ENCODE peak calls at places on chromosomes 6 and 20, in six cellular contexts. N, V, S, C, F and R are unnamed samples. For H3K4me1, the result is how much of the 10 kb centered on the place peaks cover.

GRCh38 chr6:116072368-116072767 is 11.7 kb upstream of the FRK start:
- DNase-seq in F (no peak), N (no peak), V (no peak), C (no peak), S (no peak), R (no peak)

GRCh38 chr6:137269347-137269746 is 50.2 kb upstream of the IFNGR1 start:
- DNase-seq in N (no peak), V (no peak), S (no peak), F (no peak), C (no peak), R (no peak)

GRCh38 chr20:63706852-63707557 is 771 bp downstream of the ARFRP1 start:
- DNase-seq in N (peak), F (peak), C (peak), S (peak), V (no peak), R (no peak)

GRCh38 chr20:63751471-63752271 is 12.1 kb downstream of the SLC2A4RG start:
- DNase-seq in S (no peak), V (no peak), N (peak), F (no peak), C (no peak), R (peak)

GRCh38 chr20:6665161-6665560 is 102.3 kb upstream of the BMP2 start:
- DNase-seq in C (no peak), S (no peak), N (no peak), V (no peak), F (no peak), R (no peak)

GRCh38 chr20:25061103-25061799 is 3.3 kb upstream of the ACSS1 start:
- DNase-seq in N (no peak), S (no peak), C (no peak), V (no peak), F (no peak), R (no peak)

GRCh38 chr6:52566853-52567279 is 10.0 kb downstream of the TRAM2 start:
- DNase-seq in S (no peak), V (no peak), F (no peak), N (peak), C (no peak), R (no peak)

GRCh38 chr6:137801352-137802088 is 65.5 kb upstream of the TNFAIP3 start:
- DNase-seq in V (no peak), F (no peak), C (no peak), S (no peak), N (no peak), R (peak)

GRCh38 chr6:15776458-15776980 is 113.7 kb upstream of the DTNBP1 start:
- DNase-seq in V (no peak), N (no peak), C (no peak), F (no peak), S (no peak), R (no peak)

GRCh38 chr6:164990901-164991300 is 318.5 kb downstream of the C6orf118 start:
- DNase-seq in F (no peak), C (no peak), V (no peak), S (no peak), N (no peak), R (no peak)

GRCh38 chr6:81401970-81402690 is 350.4 kb downstream of the TENT5A start:
- DNase-seq in N (no peak), F (no peak), S (no peak), V (no peak), C (no peak), R (no peak)

GRCh38 chr20:52060794-52061714 is 130.5 kb downstream of the ZFP64 start:
- DNase-seq in N (no peak), C (peak), S (no peak), F (no peak), V (peak), R (peak)

GRCh38 chr6:24909281-24910216 is 26.2 kb downstream of the RIPOR2 start:
- DNase-seq in F (no peak), V (no peak), C (no peak), N (no peak), S (no peak), R (no peak)

GRCh38 chr6:74731204-74731603 is 474.6 kb downstream of the COL12A1 start:
- DNase-seq in S (no peak), F (no peak), V (no peak), N (no peak), C (no peak), R (no peak)

GRCh38 chr6:33613146-33613793 is 7.9 kb upstream of the ITPR3 start:
- DNase-seq in V (no peak), F (no peak), C (no peak), N (no peak), S (no peak), R (no peak)

GRCh38 chr6:158524311-158524710 is 35.6 kb upstream of the TMEM181 start:
- DNase-seq in V (no peak), S (peak), N (no peak), F (no peak), C (no peak), R (no peak)

GRCh38 chr20:25282034-25282781 is 34.3 kb downstream of the PYGB start:
- DNase-seq in S (peak), F (no peak), C (no peak), N (peak), V (no peak), R (no peak)

GRCh38 chr6:56730663-56731529 is 88.2 kb upstream of the DST start:
- DNase-seq in V (no peak), N (no peak), C (no peak), S (no peak), F (no peak), R (no peak)

GRCh38 chr20:47765715-47766594 is 19.3 kb downstream of the SULF2 start:
- DNase-seq in C (no peak), N (no peak), V (no peak), F (no peak), S (no peak), R (no peak)

GRCh38 chr6:47147836-47148344 is 105.8 kb upstream of the ADGRF1 start:
- DNase-seq in F (no peak), S (no peak), C (no peak), V (no peak), N (no peak), R (no peak)

DNA sequence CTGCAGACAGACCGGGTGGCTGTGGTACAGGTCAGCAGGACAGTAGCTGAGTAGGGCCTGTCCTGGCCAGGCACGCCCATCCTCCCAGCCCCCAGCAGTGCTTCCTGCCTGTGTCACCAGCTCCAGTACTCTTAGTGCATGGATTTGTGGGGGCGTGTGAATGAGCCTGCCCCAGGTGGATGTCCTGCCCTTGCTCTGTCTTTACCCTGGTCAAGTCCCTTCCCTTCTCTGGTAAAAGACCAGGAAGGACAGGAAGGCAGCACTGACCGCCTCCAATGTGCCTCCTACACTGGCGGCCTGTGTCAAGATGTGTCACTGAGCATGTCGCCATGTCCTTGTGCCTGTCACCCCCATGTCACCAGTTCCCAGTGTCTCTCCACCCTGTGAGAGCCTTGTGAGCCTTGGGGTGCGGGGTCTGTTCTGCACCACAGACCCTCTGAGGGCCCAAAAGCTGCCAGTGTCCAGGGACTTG is 11.9 kb downstream of the TEAD3 start:
- DNase-seq in S (no peak), V (no peak), F (no peak), N (peak), C (no peak), R (no peak)
- H3K4me3 ChIP-seq in S (no peak), V (peak), F (no peak), N (no peak), C (no peak), R (no peak)

GRCh38 chr6:5681480-5681879 is 325.2 kb downstream of the NRN1 start:
- DNase-seq in N (no peak), F (no peak), S (no peak), C (no peak), V (no peak), R (no peak)
- H3K4me1 ChIP-seq in N (under half), F (under half), S (under half), C (under half), V (under half), R (under half)

GRCh38 chr6:71288228-71289038 is at the start of gene OGFRL1:
- DNase-seq in F (peak), C (peak), S (peak), N (peak), V (no peak), R (peak)

GRCh38 chr6:71289802-71290175 is 1.2 kb downstream of the OGFRL1 start:
- DNase-seq in V (no peak), C (no peak), S (no peak), N (no peak), F (no peak), R (no peak)

GRCh38 chr6:71287038-71287437 is 1.6 kb upstream of the OGFRL1 start:
- DNase-seq in S (no peak), C (peak), F (peak), V (no peak), N (no peak), R (no peak)

GRCh38 chr6:71289039-71289801 is 609 bp downstream of the OGFRL1 start:
- DNase-seq in C (peak), V (no peak), S (peak), F (peak), N (peak), R (no peak)

GRCh38 chr6:71287926-71288227 is 734 bp upstream of the OGFRL1 start:
- DNase-seq in N (no peak), C (no peak), V (no peak), S (no peak), F (no peak), R (no peak)
- H3K27ac ChIP-seq in N (peak), C (peak), V (peak), S (peak), F (peak), R (peak)

GRCh38 chr6:107711953-107712522 is 112.1 kb downstream of the SCML4 start:
- DNase-seq in N (no peak), S (no peak), F (no peak), C (no peak), V (no peak), R (no peak)
- H3K4me3 ChIP-seq in N (no peak), S (no peak), F (no peak), C (no peak), V (no peak), R (no peak)

GRCh38 chr6:13469688-13470087 is 17.7 kb downstream of the GFOD1 start:
- DNase-seq in F (no peak), N (no peak), V (no peak), C (no peak), S (no peak), R (no peak)
- H3K4me1 ChIP-seq in F (under half), N (under half), V (under half), C (under half), S (under half), R (under half)

GRCh38 chr20:35448788-35449373 is 6.5 kb upstream of the CEP250 start:
- DNase-seq in N (no peak), C (no peak), V (no peak), S (no peak), F (no peak), R (no peak)

GRCh38 chr20:35447082-35447789 is 8.2 kb upstream of the CEP250 start:
- DNase-seq in C (peak), S (peak), N (peak), F (peak), V (peak), R (peak)

GRCh38 chr20:35453647-35454046 is 1.8 kb upstream of the CEP250 start:
- DNase-seq in F (no peak), C (no peak), S (no peak), V (no peak), N (no peak), R (no peak)

GRCh38 chr20:35454881-35455609 is at the start of gene CEP250:
- DNase-seq in N (peak), F (peak), V (peak), S (peak), C (peak), R (peak)

DNA sequence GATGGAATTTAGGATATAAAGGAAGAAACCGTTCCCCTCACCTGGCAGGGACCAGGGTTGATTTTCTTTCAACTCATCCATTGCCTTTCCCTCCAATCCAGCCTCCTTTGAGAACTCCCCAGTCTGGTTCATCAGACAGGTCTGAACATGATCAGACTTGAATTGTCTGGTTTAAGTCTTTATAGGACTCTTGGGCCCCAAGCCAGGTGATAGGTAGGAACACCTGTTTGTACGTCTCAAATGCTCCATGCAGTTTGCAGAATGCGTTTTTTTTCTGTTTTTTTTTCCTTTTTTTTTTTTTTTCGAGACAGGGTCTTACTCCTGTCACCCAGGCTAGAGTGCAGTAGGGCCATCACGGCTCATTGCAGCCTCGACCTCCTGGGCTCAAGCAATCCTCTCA is 4.1 kb upstream of the CEP250 start:
- DNase-seq in N (no peak), F (peak), C (no peak), S (no peak), V (no peak), R (no peak)
- H3K27ac ChIP-seq in N (no peak), F (peak), C (no peak), S (no peak), V (peak), R (no peak)

GRCh38 chr6:13668291-13668928 is 43.2 kb downstream of the RANBP9 start:
- DNase-seq in C (no peak), F (no peak), V (no peak), S (no peak), N (no peak), R (no peak)
- H3K4me3 ChIP-seq in C (no peak), F (no peak), V (no peak), S (no peak), N (no peak), R (no peak)

GRCh38 chr6:11496152-11497060 is 41.1 kb upstream of the TMEM170B start:
- DNase-seq in C (peak), N (peak), F (peak), S (peak), V (peak), R (peak)
- H3K4me1 ChIP-seq in C (under half), N (under half), F (under half), S (under half), V (under half), R (under half)